ENCODE peak calls at places on chromosome 3, in four cellular contexts. G, Y, M and U are unnamed samples.

GRCh38 chr3:12286504-12286903 is 2.4 kb upstream of the PPARG start:
- DNase-seq in G (no peak), Y (no peak), M (no peak), U (no peak)

GRCh38 chr3:13323822-13324221 is 96.3 kb downstream of the NUP210 start:
- DNase-seq in M (no peak), G (no peak), Y (no peak), U (no peak)

GRCh38 chr3:10695595-10696285 is 120.3 kb upstream of the SLC6A11 start:
- DNase-seq in M (no peak), Y (peak), G (no peak), U (no peak)

GRCh38 chr3:171959532-171960044 is 79.8 kb upstream of the FNDC3B start:
- DNase-seq in Y (no peak), G (peak), M (no peak), U (no peak)

GRCh38 chr3:39147711-39148115 is 5.7 kb downstream of the CSRNP1 start:
- DNase-seq in M (no peak), Y (no peak), G (peak), U (no peak)

GRCh38 chr3:129996073-129996472 is 21.6 kb downstream of the TRH start:
- DNase-seq in Y (no peak), G (no peak), M (no peak), U (no peak)

GRCh38 chr3:107683447-107683846 is 160.7 kb downstream of the BBX start:
- DNase-seq in Y (no peak), G (no peak), M (no peak), U (no peak)

GRCh38 chr3:4656059-4656458 is 162.9 kb downstream of the ITPR1 start:
- DNase-seq in G (peak), Y (peak), M (peak), U (no peak)

GRCh38 chr3:166123088-166123487 is 285.9 kb upstream of the BCHE start:
- DNase-seq in G (no peak), Y (no peak), M (no peak), U (no peak)

GRCh38 chr3:144840866-144841265 is 869.2 kb downstream of the DIPK2A start:
- DNase-seq in Y (no peak), M (no peak), G (no peak), U (no peak)

GRCh38 chr3:106168941-106169340 is 300.1 kb upstream of the CBLB start:
- DNase-seq in G (no peak), M (no peak), Y (no peak), U (no peak)

GRCh38 chr3:163785693-163786092 is 1292.6 kb downstream of the SI start:
- DNase-seq in G (no peak), Y (no peak), M (peak), U (no peak)

GRCh38 chr3:195908439-195909293 is at the start of gene TNK2:
- DNase-seq in G (peak), Y (no peak), M (peak), U (peak)

GRCh38 chr3:71530903-71531535 is 52.5 kb downstream of the FOXP1 start:
- DNase-seq in Y (no peak), G (peak), M (peak), U (no peak)

GRCh38 chr3:16765661-16766060 is 119.1 kb upstream of the PLCL2 start:
- DNase-seq in G (no peak), M (no peak), Y (no peak), U (no peak)

GRCh38 chr3:49333091-49333490 is 6.8 kb downstream of the USP4 start:
- DNase-seq in Y (no peak), M (no peak), G (no peak), U (no peak)

GRCh38 chr3:190589326-190589725 is 75.4 kb downstream of the IL1RAP start:
- DNase-seq in G (no peak), M (no peak), Y (no peak), U (no peak)
- TF ChIP-seq CTCF in G (no peak), M (no peak), Y (no peak), U (no peak)

DNA sequence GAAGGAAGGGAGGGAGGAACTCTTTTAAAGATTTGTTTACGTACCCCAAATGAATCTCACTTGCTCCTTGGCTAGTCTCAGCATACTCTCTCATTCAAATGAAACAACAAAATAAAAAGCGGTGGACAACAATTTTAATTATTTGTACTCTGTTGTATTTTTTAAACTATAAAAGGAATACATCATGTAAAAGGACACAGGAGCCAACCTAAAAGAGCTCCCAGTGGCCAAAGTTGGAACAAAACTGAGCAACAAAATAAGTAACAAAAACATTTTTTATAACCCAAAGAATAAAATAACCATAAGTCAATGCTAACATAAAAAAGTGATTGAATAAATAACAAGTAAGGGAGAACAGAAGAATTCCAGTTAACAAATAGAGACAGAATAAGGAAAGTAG is 24.4 kb upstream of the SSUH2 start:
- DNase-seq in M (no peak), G (no peak), Y (no peak), U (no peak)
- TF ChIP-seq CTCF in M (no peak), G (no peak), Y (no peak), U (no peak)

DNA sequence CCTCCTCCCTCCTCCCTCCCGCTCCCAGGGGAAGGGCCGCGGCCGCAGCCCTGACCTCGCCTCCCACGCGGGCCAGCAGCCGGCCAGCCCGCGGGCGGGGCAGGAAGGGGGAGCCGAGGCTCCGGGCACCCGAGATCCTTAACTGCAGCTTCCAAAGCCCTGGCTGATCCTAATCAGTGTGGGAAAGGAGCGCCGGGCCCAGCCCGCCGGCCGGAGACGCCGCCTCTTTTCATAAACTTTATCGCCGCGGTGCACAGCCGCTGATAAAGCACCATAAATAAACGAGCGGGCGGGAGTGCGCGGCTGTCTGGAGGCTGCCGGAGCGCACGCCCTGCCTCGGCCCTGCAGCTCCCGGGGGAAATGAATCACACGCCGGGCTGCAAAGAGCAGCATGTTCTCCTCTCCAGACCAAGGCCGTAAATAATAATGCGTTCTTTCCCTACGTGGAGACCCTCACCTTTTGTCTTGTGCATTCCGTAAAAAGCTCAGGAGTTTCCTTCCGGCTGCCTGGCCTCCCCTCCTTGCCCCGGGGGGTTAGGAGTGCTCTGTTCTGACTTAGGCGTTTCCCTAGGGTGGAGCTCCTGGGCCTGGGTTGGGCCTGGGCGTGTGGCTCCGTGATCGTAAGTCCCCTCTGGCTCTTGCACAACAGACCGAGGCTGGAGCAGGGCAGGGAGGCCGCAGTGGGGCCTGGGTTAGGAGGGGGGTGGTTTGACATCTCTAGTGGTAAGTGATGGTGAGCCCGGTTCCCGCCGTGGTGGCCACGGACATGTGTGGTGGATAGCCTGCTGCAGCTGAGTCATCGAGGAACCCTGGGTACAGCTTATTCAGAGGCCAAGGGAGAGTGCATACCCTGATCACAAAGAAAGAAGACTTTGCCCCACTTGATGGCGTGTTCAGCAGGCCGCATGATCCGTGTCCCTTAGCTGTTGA is 132.6 kb upstream of the HES1 start:
- DNase-seq in G (peak), M (peak), Y (peak), U (peak)
- TF ChIP-seq CTCF in G (no peak), M (no peak), Y (no peak), U (no peak)

GRCh38 chr3:139458348-139458747 is 18.0 kb downstream of the RBP2 start:
- DNase-seq in Y (no peak), M (no peak), G (no peak), U (no peak)

GRCh38 chr3:139456391-139456790 is 19.9 kb downstream of the RBP2 start:
- DNase-seq in M (no peak), G (no peak), Y (no peak), U (no peak)

GRCh38 chr3:139460096-139460495 is 16.2 kb downstream of the RBP2 start:
- DNase-seq in G (no peak), M (no peak), Y (no peak), U (no peak)

GRCh38 chr3:139457066-139457465 is 19.2 kb downstream of the RBP2 start:
- DNase-seq in M (no peak), Y (no peak), G (no peak), U (no peak)

GRCh38 chr3:139455855-139456254 is 20.5 kb downstream of the RBP2 start:
- DNase-seq in G (no peak), M (no peak), Y (no peak), U (no peak)
- TF ChIP-seq CTCF in G (no peak), M (peak), Y (no peak), U (peak)

DNA sequence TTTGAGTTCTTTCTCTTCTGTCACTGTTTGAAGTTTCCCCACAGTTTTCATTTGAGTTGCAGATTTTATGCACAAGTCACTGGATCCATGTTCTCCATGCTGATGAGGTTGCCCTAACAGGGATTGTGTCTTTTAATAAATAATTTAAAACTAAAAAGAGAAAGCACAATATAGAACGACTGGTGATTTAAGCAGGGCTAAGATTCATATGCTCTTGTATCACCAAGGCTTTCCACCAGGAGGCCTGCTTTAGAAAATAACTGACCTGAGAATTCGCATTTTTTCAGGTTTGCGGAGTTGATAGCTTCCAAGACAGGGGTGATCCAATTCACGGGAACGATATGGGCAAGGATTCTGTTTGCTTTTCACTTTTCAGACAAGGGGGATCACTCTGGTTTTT is 252.0 kb upstream of the VEPH1 start:
- DNase-seq in Y (no peak), G (no peak), M (no peak), U (no peak)
- TF ChIP-seq CTCF in Y (no peak), G (no peak), M (peak), U (no peak)